ENCODE peak calls at places on chromosomes 2 and 18, in nine cellular contexts. Z, X, W, K, U, H, J, S and B are unnamed samples.

GRCh38 chr2:189142893-189143759 is 36.4 kb downstream of the COL5A2 start:
- DNase-seq in Z (peak; percentile 40), X (peak; percentile 66), W (peak; percentile 51), K (peak; percentile 52), U (peak; percentile 68), H (peak; percentile 20), J (peak; percentile 7), S (no peak), B (peak; percentile 66)

GRCh38 chr2:2664989-2665833 is 334.1 kb upstream of the MYT1L start:
- DNase-seq in Z (peak; percentile 96), X (peak; percentile 3), W (no peak), K (no peak), U (no peak), H (no peak), J (no peak), S (no peak), B (peak; percentile 80)

GRCh38 chr2:47041065-47041464 is 114.0 kb downstream of the STPG4 start:
- DNase-seq in Z (no peak), X (no peak), W (no peak), K (no peak), U (no peak), H (no peak), J (no peak), S (no peak), B (no peak)

GRCh38 chr2:96195410-96196071 is 13.1 kb downstream of the STARD7 start:
- DNase-seq in Z (no peak), X (peak; percentile 14), W (no peak), K (no peak), U (no peak), H (no peak), J (no peak), S (no peak), B (peak; percentile 60)

GRCh38 chr18:57542126-57542525 is 44.4 kb downstream of the FECH start:
- DNase-seq in Z (peak; percentile 17), X (peak; percentile 9), W (no peak), K (peak; percentile 42), U (no peak), H (no peak), J (no peak), S (peak; percentile 42), B (peak; percentile 87)

GRCh38 chr2:232447638-232448472 is 8.1 kb upstream of the ALPI start:
- DNase-seq in Z (no peak), X (no peak), W (no peak), K (no peak), U (no peak), H (no peak), J (no peak), S (no peak), B (peak; percentile 19)

GRCh38 chr2:196939381-196939780 is 12.9 kb upstream of the PGAP1 start:
- DNase-seq in Z (no peak), X (no peak), W (no peak), K (peak; percentile 67), U (no peak), H (no peak), J (peak; percentile 58), S (peak; percentile 3), B (peak; percentile 15)

GRCh38 chr2:10136187-10136934 is 13.8 kb downstream of the RRM2 start:
- DNase-seq in Z (no peak), X (no peak), W (peak; percentile 7), K (no peak), U (no peak), H (no peak), J (no peak), S (no peak), B (no peak)

GRCh38 chr18:55781481-55781957 is 193.5 kb upstream of the TCF4 start:
- DNase-seq in Z (no peak), X (peak; percentile 66), W (peak; percentile 40), K (peak; percentile 44), U (peak; percentile 27), H (no peak), J (no peak), S (no peak), B (peak; percentile 62)

GRCh38 chr18:57813245-57813644 is 10.1 kb upstream of the ATP8B1 start:
- DNase-seq in Z (peak; percentile 90), X (peak; percentile 86), W (no peak), K (peak; percentile 86), U (no peak), H (no peak), J (no peak), S (peak; percentile 86), B (peak; percentile 96)

GRCh38 chr2:15738225-15738546 is 146.5 kb downstream of the DDX1 start:
- DNase-seq in Z (no peak), X (no peak), W (no peak), K (no peak), U (no peak), H (no peak), J (no peak), S (no peak), B (no peak)

GRCh38 chr2:166057363-166058169 is 70.3 kb downstream of the SCN1A start:
- DNase-seq in Z (no peak), X (no peak), W (peak; percentile 7), K (no peak), U (no peak), H (no peak), J (no peak), S (peak; percentile 6), B (peak; percentile 28)

GRCh38 chr2:198098918-198099317 is 294.5 kb downstream of the PLCL1 start:
- DNase-seq in Z (no peak), X (no peak), W (no peak), K (peak; percentile 1), U (no peak), H (no peak), J (no peak), S (no peak), B (peak; percentile 61)